ENCODE peak calls at places on chromosomes 13 and 19, in six cellular contexts. M is AG04450; S is CD8-positive, alpha-beta T cell; C is foreskin fibroblast; A is IMR-90; X is BJ. D is an unnamed sample.

GRCh38 chr13:21014139-21014665 is 47.2 kb downstream of the LATS2 start:
- DNase-seq in M (no peak), S (no peak), C (no peak), A (no peak), X (no peak), D (no peak)

GRCh38 chr13:39516140-39516539 is 86.9 kb downstream of the LHFPL6 start:
- DNase-seq in M (no peak), S (no peak), C (peak; percentile 20), A (no peak), X (no peak), D (no peak)

GRCh38 chr19:16896098-16896912 is 7.5 kb downstream of the F2RL3 start:
- DNase-seq in M (no peak), S (no peak), C (no peak), A (no peak), X (no peak), D (no peak)

GRCh38 chr13:109494955-109495354 is 291.4 kb downstream of the IRS2 start:
- DNase-seq in M (no peak), S (no peak), C (peak; percentile 76), A (peak; percentile 52), X (peak; percentile 30), D (peak; percentile 96)

GRCh38 chr13:105660550-105660949 is 874.9 kb downstream of the EFNB2 start:
- DNase-seq in M (no peak), S (no peak), C (no peak), A (no peak), X (no peak), D (no peak)

GRCh38 chr13:75795274-75795673 is 159.1 kb downstream of the LMO7 start:
- DNase-seq in M (no peak), S (no peak), C (no peak), A (no peak), X (no peak), D (no peak)

GRCh38 chr13:107210216-107211010 is 642.5 kb upstream of the ARGLU1 start:
- DNase-seq in M (no peak), S (no peak), C (no peak), A (peak; percentile 20), X (peak; percentile 10), D (peak; percentile 36)

GRCh38 chr19:49997709-49998108 is 27.5 kb downstream of the VRK3 start:
- DNase-seq in M (no peak), S (no peak), C (no peak), A (peak; percentile 13), X (no peak), D (peak; percentile 20)

GRCh38 chr13:35917252-35917941 is 213.8 kb downstream of the DCLK1 start:
- DNase-seq in M (no peak), S (no peak), C (no peak), A (no peak), X (no peak), D (no peak)

GRCh38 chr13:45048890-45049407 is 59.6 kb downstream of the GPALPP1 start:
- DNase-seq in M (no peak), S (no peak), C (no peak), A (no peak), X (no peak), D (no peak)

GRCh38 chr13:44050450-44051063 is 170.9 kb downstream of the LACC1 start:
- DNase-seq in M (no peak), S (no peak), C (no peak), A (peak; percentile 52), X (no peak), D (peak; percentile 54)

GRCh38 chr13:99192480-99192879 is 8.2 kb upstream of the UBAC2 start:
- DNase-seq in M (no peak), S (no peak), C (no peak), A (no peak), X (no peak), D (no peak)

GRCh38 chr19:58300620-58301019 is 4.6 kb upstream of the ERVK3-1 start:
- DNase-seq in M (no peak), S (no peak), C (no peak), A (no peak), X (no peak), D (no peak)

GRCh38 chr13:77988355-77988754 is 69.7 kb upstream of the EDNRB start:
- DNase-seq in M (no peak), S (no peak), C (no peak), A (no peak), X (no peak), D (no peak)

GRCh38 chr13:44052843-44053607 is 173.3 kb downstream of the LACC1 start:
- DNase-seq in M (no peak), S (no peak), C (peak; percentile 71), A (peak; percentile 65), X (no peak), D (peak; percentile 28)

GRCh38 chr19:32743447-32743846 is 23.9 kb downstream of the TDRD12 start:
- DNase-seq in M (no peak), S (no peak), C (no peak), A (no peak), X (no peak), D (no peak)

GRCh38 chr13:82758056-82758455 is 1124.2 kb downstream of the SLITRK1 start:
- DNase-seq in M (no peak), S (no peak), C (no peak), A (peak; percentile 17), X (no peak), D (peak; percentile 9)

GRCh38 chr19:38690832-38691231 is 43.4 kb downstream of the ACTN4 start:
- DNase-seq in M (no peak), S (no peak), C (no peak), A (no peak), X (no peak), D (no peak)

GRCh38 chr19:38693380-38694223 is 46.2 kb downstream of the ACTN4 start:
- DNase-seq in M (no peak), S (peak; percentile 49), C (peak; percentile 88), A (peak; percentile 63), X (no peak), D (peak; percentile 71)

GRCh38 chr19:38691938-38692457 is 44.5 kb downstream of the ACTN4 start:
- DNase-seq in M (peak; percentile 55), S (no peak), C (peak; percentile 92), A (peak; percentile 92), X (peak; percentile 88), D (peak; percentile 98)

GRCh38 chr19:38690146-38690545 is 42.7 kb downstream of the ACTN4 start:
- DNase-seq in M (no peak), S (no peak), C (no peak), A (no peak), X (no peak), D (no peak)

GRCh38 chr19:38692458-38693379 is 45.3 kb downstream of the ACTN4 start:
- DNase-seq in M (no peak), S (no peak), C (no peak), A (no peak), X (no peak), D (no peak)
- H3K4me3 ChIP-seq in M (no peak overlapping the region), S (no peak overlapping the region), C (no peak overlapping the region), A (no peak overlapping the region), X (no peak overlapping the region), D (no peak overlapping the region)

DNA sequence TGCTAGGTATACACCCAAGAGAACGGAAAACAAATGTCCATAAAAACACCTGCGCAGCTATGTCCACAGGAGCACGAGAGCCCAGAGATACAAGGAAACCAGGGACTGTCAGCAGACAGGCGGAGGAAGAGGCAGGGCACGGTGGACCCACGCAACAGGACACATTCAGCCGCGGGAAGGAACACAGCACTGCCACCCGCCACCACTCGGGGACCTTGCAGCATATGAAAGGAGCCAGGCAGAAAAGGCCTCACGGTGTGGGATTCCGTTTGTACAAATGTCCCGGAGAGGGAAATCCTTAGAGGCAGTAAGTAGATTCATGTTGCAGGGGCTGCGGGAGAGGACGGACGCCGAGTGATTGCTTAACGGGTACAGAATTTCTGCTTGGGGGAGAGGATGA is 7.8 kb downstream of the HSPBP1 start:
- DNase-seq in M (no peak), S (no peak), C (no peak), A (no peak), X (no peak), D (no peak)
- TF ChIP-seq CTCF in M (no peak), S (no peak), C (no peak), A (no peak), X (no peak), D (no peak)

GRCh38 chr19:2603320-2603719 is 99.2 kb downstream of the GNG7 start:
- DNase-seq in M (no peak), S (no peak), C (peak; percentile 38), A (no peak), X (peak; percentile 74), D (peak; percentile 55)
- H3K4me3 ChIP-seq in M (peak overlapping the region; percentile 4), S (no peak overlapping the region), C (peak overlapping the region; percentile 35), A (no peak overlapping the region), X (peak overlapping the region; percentile 27), D (no peak overlapping the region)

GRCh38 chr19:4373601-4374441 is 26.5 kb downstream of the SH3GL1 start:
- DNase-seq in M (no peak), S (no peak), C (peak; percentile 58), A (peak; percentile 36), X (peak; percentile 35), D (peak; percentile 50)
- TF ChIP-seq CTCF in M (no peak), S (no peak), C (no peak), A (no peak), X (no peak), D (no peak)

GRCh38 chr13:102049853-102050252 is 352.0 kb downstream of the FGF14 start:
- DNase-seq in M (no peak), S (no peak), C (no peak), A (no peak), X (no peak), D (no peak)
- H3K4me3 ChIP-seq in M (no peak overlapping the region), S (no peak overlapping the region), C (no peak overlapping the region), A (no peak overlapping the region), X (no peak overlapping the region), D (no peak overlapping the region)

GRCh38 chr13:94658926-94659649 is 53.3 kb downstream of the SOX21 start:
- DNase-seq in M (no peak), S (no peak), C (no peak), A (no peak), X (no peak), D (no peak)
- TF ChIP-seq CTCF in M (peak; percentile 15), S (no peak), C (no peak), A (no peak), X (peak; percentile 3), D (no peak)

GRCh38 chr19:18608102-18608804 is 1.7 kb upstream of the CRLF1 start:
- DNase-seq in M (no peak), S (no peak), C (no peak), A (no peak), X (no peak), D (no peak)

GRCh38 chr19:18606281-18607221 is at the start of gene CRLF1:
- DNase-seq in M (no peak), S (no peak), C (no peak), A (no peak), X (no peak), D (no peak)

GRCh38 chr19:18608805-18609716 is 2.5 kb upstream of the CRLF1 start:
- DNase-seq in M (no peak), S (no peak), C (no peak), A (no peak), X (no peak), D (no peak)

GRCh38 chr19:18605546-18606280 is 886 bp downstream of the CRLF1 start:
- DNase-seq in M (no peak), S (no peak), C (no peak), A (no peak), X (no peak), D (no peak)

GRCh38 chr19:18607222-18608101 is 863 bp upstream of the CRLF1 start:
- DNase-seq in M (no peak), S (no peak), C (no peak), A (no peak), X (no peak), D (no peak)
- H3K4me3 ChIP-seq in M (no peak overlapping the region), S (no peak overlapping the region), C (peak overlapping the region; percentile 28), A (peak overlapping the region; percentile 4), X (no peak overlapping the region), D (no peak overlapping the region)

GRCh38 chr13:46603165-46603603 is 50.2 kb downstream of the LRCH1 start:
- DNase-seq in M (no peak), S (no peak), C (no peak), A (no peak), X (no peak), D (peak; percentile 47)
- TF ChIP-seq CTCF in M (peak; percentile 31), S (no peak), C (peak; percentile 26), A (peak; percentile 18), X (peak; percentile 20), D (peak; percentile 44)